ENCODE peak calls at places on chromosomes 16 and 17, in nine cellular contexts. U, I, H, K, D, N, O, F and B are unnamed samples.

GRCh38 chr17:28811594-28812135 is 30.9 kb downstream of the FAM222B start:
- DNase-seq in U (no peak), I (no peak), H (no peak), K (peak), D (no peak), N (no peak), O (no peak), F (peak), B (peak)

GRCh38 chr17:47776330-47777197 is 43.5 kb downstream of the TBX21 start:
- DNase-seq in U (no peak), I (peak), H (peak), K (peak), D (no peak), N (no peak), O (no peak), F (peak), B (peak)

GRCh38 chr16:66070140-66070887 is 296.2 kb upstream of the CDH5 start:
- DNase-seq in U (peak), I (peak), H (no peak), K (no peak), D (peak), N (no peak), O (peak), F (peak), B (no peak)

GRCh38 chr17:42409467-42410351 is 13.3 kb downstream of the CAVIN1 start:
- DNase-seq in U (peak), I (no peak), H (no peak), K (peak), D (no peak), N (no peak), O (peak), F (peak), B (peak)

GRCh38 chr17:16926061-16926511 is 45.8 kb downstream of the TNFRSF13B start:
- DNase-seq in U (peak), I (no peak), H (no peak), K (no peak), D (no peak), N (no peak), O (no peak), F (no peak), B (no peak)

GRCh38 chr16:71846443-71846842 is 667 bp downstream of the ATXN1L start:
- DNase-seq in U (no peak), I (peak), H (no peak), K (peak), D (no peak), N (no peak), O (no peak), F (peak), B (no peak)

GRCh38 chr16:75584108-75584507 is 17.9 kb downstream of the GABARAPL2 start:
- DNase-seq in U (no peak), I (no peak), H (no peak), K (no peak), D (no peak), N (no peak), O (no peak), F (no peak), B (no peak)

GRCh38 chr17:7252176-7253043 is at the start of gene ELP5:
- DNase-seq in U (peak), I (peak), H (peak), K (peak), D (peak), N (peak), O (peak), F (peak), B (peak)

GRCh38 chr16:86285938-86286921 is 224.1 kb upstream of the FOXF1 start:
- DNase-seq in U (no peak), I (no peak), H (no peak), K (peak), D (no peak), N (peak), O (no peak), F (no peak), B (no peak)

GRCh38 chr17:151886-152859 is 14.8 kb downstream of the SCGB1C2 start:
- DNase-seq in U (peak), I (no peak), H (no peak), K (peak), D (no peak), N (peak), O (no peak), F (no peak), B (no peak)

GRCh38 chr16:75264999-75265910 is 13.8 kb upstream of the BCAR1 start:
- DNase-seq in U (peak), I (no peak), H (no peak), K (peak), D (no peak), N (no peak), O (peak), F (no peak), B (no peak)

GRCh38 chr17:66464921-66465320 is 162.5 kb downstream of the PRKCA start:
- DNase-seq in U (no peak), I (no peak), H (no peak), K (peak), D (no peak), N (no peak), O (no peak), F (no peak), B (no peak)

GRCh38 chr16:51237861-51238378 is 86.8 kb upstream of the SALL1 start:
- DNase-seq in U (no peak), I (peak), H (no peak), K (no peak), D (no peak), N (no peak), O (no peak), F (no peak), B (no peak)